ENCODE peak calls at places on chromosome 6, in seven cellular contexts. A is hepatocyte, L is endothelial cell, V is heart right ventricle, P is RWPE1, G is spleen, W is heart left ventricle. D is an unnamed sample.

GRCh38 chr6:111456208-111456607 is 26.8 kb downstream of the REV3L start:
- DNase-seq in A (no peak), L (no peak), V (no peak), P (no peak), G (no peak), W (no peak), D (no peak)

GRCh38 chr6:32529697-32530429 is at the start of gene HLA-DRB5:
- DNase-seq in A (no peak), L (no peak), V (no peak), P (no peak), G (peak), W (no peak), D (no peak)

GRCh38 chr6:87785229-87785862 is 83.3 kb upstream of the AKIRIN2 start:
- DNase-seq in A (no peak), L (no peak), V (no peak), P (no peak), G (no peak), W (no peak), D (no peak)

GRCh38 chr6:5175195-5175594 is 85.6 kb downstream of the LYRM4 start:
- DNase-seq in A (no peak), L (peak), V (no peak), P (no peak), G (no peak), W (no peak), D (no peak)

GRCh38 chr6:168469198-168469943 is 28.4 kb downstream of the SMOC2 start:
- DNase-seq in A (no peak), L (no peak), V (peak), P (no peak), G (no peak), W (peak), D (no peak)

GRCh38 chr6:135280375-135281136 is 99.4 kb downstream of the MYB start:
- DNase-seq in A (no peak), L (no peak), V (no peak), P (peak), G (no peak), W (no peak), D (no peak)

GRCh38 chr6:162973975-162974374 is 246.2 kb downstream of the PACRG start:
- DNase-seq in A (no peak), L (no peak), V (no peak), P (no peak), G (no peak), W (no peak), D (no peak)

GRCh38 chr6:40586800-40587201 is 363 bp downstream of the LRFN2 start:
- DNase-seq in A (no peak), L (peak), V (no peak), P (no peak), G (no peak), W (peak), D (no peak)

GRCh38 chr6:22886881-22887581 is 317.7 kb downstream of the HDGFL1 start:
- DNase-seq in A (no peak), L (no peak), V (no peak), P (no peak), G (no peak), W (no peak), D (peak)

GRCh38 chr6:19804362-19805145 is 32.6 kb upstream of the ID4 start:
- DNase-seq in A (peak), L (peak), V (peak), P (peak), G (peak), W (peak), D (peak)

GRCh38 chr6:28399370-28400121 is at the start of gene ZSCAN12:
- DNase-seq in A (peak), L (peak), V (peak), P (peak), G (peak), W (peak), D (peak)

GRCh38 chr6:121607716-121608115 is 172.3 kb downstream of the GJA1 start:
- DNase-seq in A (no peak), L (no peak), V (no peak), P (no peak), G (no peak), W (no peak), D (no peak)

GRCh38 chr6:4805553-4806307 is 29.5 kb downstream of the CDYL start:
- DNase-seq in A (peak), L (peak), V (peak), P (peak), G (no peak), W (no peak), D (peak)

GRCh38 chr6:135181333-135182119 is 418 bp downstream of the MYB start:
- DNase-seq in A (peak), L (peak), V (no peak), P (no peak), G (peak), W (peak), D (peak)

GRCh38 chr6:12749531-12750379 is 33.2 kb downstream of the PHACTR1 start:
- DNase-seq in A (no peak), L (peak), V (peak), P (no peak), G (no peak), W (no peak), D (no peak)

GRCh38 chr6:112100561-112100960 is 13.2 kb downstream of the FAM229B start:
- DNase-seq in A (no peak), L (no peak), V (no peak), P (no peak), G (no peak), W (no peak), D (no peak)

GRCh38 chr6:3227363-3228045 is at the start of gene TUBB2B:
- DNase-seq in A (peak), L (peak), V (peak), P (no peak), G (no peak), W (no peak), D (no peak)

GRCh38 chr6:34362176-34362575 is 30.3 kb downstream of the NUDT3 start:
- DNase-seq in A (no peak), L (no peak), V (no peak), P (no peak), G (no peak), W (no peak), D (no peak)

GRCh38 chr6:87199787-87200186 is 44.4 kb downstream of the ZNF292 start:
- DNase-seq in A (no peak), L (no peak), V (no peak), P (no peak), G (no peak), W (no peak), D (no peak)

GRCh38 chr6:12288844-12289654 is 1.1 kb upstream of the EDN1 start:
- DNase-seq in A (peak), L (peak), V (no peak), P (peak), G (no peak), W (no peak), D (peak)

GRCh38 chr6:7419065-7419464 is 29.5 kb downstream of the RIOK1 start:
- DNase-seq in A (no peak), L (no peak), V (no peak), P (no peak), G (no peak), W (no peak), D (no peak)

GRCh38 chr6:127630800-127631199 is 53.8 kb downstream of the C6orf58 start:
- DNase-seq in A (no peak), L (no peak), V (no peak), P (no peak), G (no peak), W (no peak), D (no peak)

GRCh38 chr6:157036245-157036681 is 259.1 kb downstream of the ARID1B start:
- DNase-seq in A (peak), L (no peak), V (no peak), P (peak), G (no peak), W (no peak), D (peak)

GRCh38 chr6:73209117-73209516 is 16.2 kb downstream of the KHDC1L start:
- DNase-seq in A (no peak), L (no peak), V (no peak), P (no peak), G (no peak), W (no peak), D (no peak)

GRCh38 chr6:140193269-140193668 is 818.8 kb upstream of the CITED2 start:
- DNase-seq in A (no peak), L (no peak), V (no peak), P (no peak), G (no peak), W (no peak), D (no peak)

GRCh38 chr6:2028457-2029038 is 216.9 kb downstream of the GMDS start:
- DNase-seq in A (no peak), L (no peak), V (no peak), P (no peak), G (no peak), W (no peak), D (no peak)

GRCh38 chr6:26092443-26092842 is 5.2 kb downstream of the HFE start:
- DNase-seq in A (no peak), L (no peak), V (no peak), P (no peak), G (no peak), W (no peak), D (no peak)
- TF ChIP-seq CTCF in A (no peak), L (no peak), V (no peak), P (no peak), G (no peak), W (no peak), D (no peak)

GRCh38 chr6:167279766-167280440 is 11.2 kb upstream of the UNC93A start:
- DNase-seq in A (no peak), L (no peak), V (no peak), P (no peak), G (no peak), W (no peak), D (no peak)
- TF ChIP-seq CTCF in A (no peak), L (no peak), V (no peak), P (no peak), G (no peak), W (no peak), D (no peak)

DNA sequence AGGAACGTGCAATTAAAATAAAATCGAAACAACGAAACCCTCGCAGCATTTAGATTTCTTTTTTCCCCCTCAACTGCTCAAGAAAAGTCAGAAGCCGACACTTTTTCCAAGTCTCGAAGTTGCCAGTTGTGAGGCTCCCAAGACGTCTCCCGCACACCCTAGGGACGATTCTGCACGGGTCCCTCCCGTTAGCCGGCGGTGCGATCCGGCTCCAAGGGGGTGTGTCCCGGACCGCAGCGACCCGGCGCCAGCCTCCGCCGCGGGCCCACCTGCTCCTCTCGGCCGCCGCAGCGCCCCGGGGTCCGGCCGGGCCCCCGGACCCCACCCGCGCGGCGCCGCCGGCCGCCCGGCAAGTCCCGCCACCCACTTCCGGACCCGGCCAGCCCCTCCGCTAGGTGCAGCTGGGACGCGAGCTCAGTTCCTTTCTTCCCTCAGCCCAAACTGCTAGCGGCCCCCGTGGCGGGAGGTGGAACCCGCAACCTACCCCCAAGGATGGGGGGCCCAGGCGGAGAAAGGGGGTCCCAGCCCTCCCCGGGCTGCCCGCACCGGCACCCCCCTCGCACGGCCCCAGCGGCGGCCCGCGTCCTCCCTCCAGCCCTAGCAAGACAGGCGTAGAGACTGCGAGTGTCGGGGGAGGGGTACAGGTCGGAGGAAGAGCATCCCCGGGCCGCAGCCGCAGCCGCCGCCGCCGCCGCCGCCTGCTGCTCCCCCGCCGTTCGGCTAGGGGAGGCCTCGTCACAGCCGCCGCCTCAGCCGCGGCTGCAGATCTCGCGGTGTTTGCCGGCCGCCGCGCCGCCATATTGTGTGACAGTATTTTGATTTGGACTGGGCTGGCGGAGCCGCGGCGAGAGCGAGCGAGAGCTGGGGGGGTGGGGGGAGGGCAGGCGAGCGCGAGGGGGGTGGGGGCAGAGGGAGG is 514 bp upstream of the TAB2 start:
- DNase-seq in A (peak), L (peak), V (peak), P (peak), G (peak), W (peak), D (peak)
- TF ChIP-seq CTCF in A (no peak), L (no peak), V (no peak), P (no peak), G (no peak), W (no peak), D (no peak)

GRCh38 chr6:144319193-144319592 is 34.1 kb downstream of the UTRN start:
- DNase-seq in A (no peak), L (no peak), V (no peak), P (no peak), G (no peak), W (no peak), D (no peak)

GRCh38 chr6:144316866-144317204 is 31.7 kb downstream of the UTRN start:
- DNase-seq in A (no peak), L (no peak), V (no peak), P (no peak), G (no peak), W (no peak), D (no peak)

GRCh38 chr6:144315226-144315980 is 30.3 kb downstream of the UTRN start:
- DNase-seq in A (no peak), L (no peak), V (no peak), P (no peak), G (no peak), W (no peak), D (no peak)

GRCh38 chr6:144315981-144316865 is 31.1 kb downstream of the UTRN start:
- DNase-seq in A (no peak), L (no peak), V (no peak), P (no peak), G (no peak), W (no peak), D (no peak)

DNA sequence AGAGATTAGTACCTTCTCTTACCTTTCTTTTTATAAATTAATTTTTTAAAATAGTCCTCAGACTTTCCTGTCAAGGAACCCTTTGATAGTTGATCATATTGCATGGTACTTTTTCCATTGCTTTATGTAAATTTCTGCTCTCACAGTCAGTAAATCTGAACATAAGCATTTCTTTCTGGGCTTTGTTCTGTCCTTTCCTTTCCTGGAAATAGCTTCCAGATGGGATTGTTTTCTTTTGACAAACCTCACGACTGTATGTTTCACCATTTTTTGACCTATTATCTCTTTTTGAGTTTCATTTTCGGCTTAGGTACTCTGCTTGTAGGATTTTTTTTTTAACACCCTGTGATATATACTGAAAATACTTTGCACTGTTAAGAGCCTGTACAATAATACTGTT is 32.6 kb downstream of the UTRN start:
- DNase-seq in A (no peak), L (no peak), V (no peak), P (no peak), G (no peak), W (no peak), D (no peak)
- TF ChIP-seq CTCF in A (no peak), L (no peak), V (no peak), P (no peak), G (no peak), W (no peak), D (no peak)

GRCh38 chr6:76792394-76792793 is 670.9 kb downstream of the HTR1B start:
- DNase-seq in A (no peak), L (no peak), V (no peak), P (no peak), G (no peak), W (no peak), D (peak)
- TF ChIP-seq CTCF in A (no peak), L (no peak), V (no peak), P (no peak), G (no peak), W (no peak), D (no peak)

GRCh38 chr6:93350774-93351173 is 68.6 kb downstream of the EPHA7 start:
- DNase-seq in A (no peak), L (no peak), V (no peak), P (no peak), G (no peak), W (no peak), D (no peak)

GRCh38 chr6:93358435-93358834 is 60.9 kb downstream of the EPHA7 start:
- DNase-seq in A (no peak), L (no peak), V (no peak), P (no peak), G (no peak), W (no peak), D (no peak)

GRCh38 chr6:93351222-93351621 is 68.1 kb downstream of the EPHA7 start:
- DNase-seq in A (no peak), L (no peak), V (no peak), P (no peak), G (no peak), W (no peak), D (no peak)

DNA sequence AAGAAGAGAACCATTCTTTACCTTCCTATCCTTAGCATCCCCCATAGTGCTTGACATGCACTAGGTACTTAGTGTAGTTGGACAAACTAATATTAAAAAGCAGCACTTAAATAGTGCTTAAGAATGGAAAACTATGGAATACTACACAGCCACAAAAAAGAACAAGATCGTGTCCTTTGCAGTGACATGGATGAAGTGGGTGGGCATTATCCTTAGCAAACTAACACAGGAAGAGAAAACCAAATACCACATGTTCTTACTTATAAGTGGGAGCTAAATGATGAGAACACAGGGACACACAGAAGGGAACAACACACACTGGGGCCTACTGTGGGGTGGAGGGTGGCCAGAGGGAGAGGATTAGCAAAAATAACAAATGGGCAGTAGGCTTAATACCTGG is 66.8 kb downstream of the EPHA7 start:
- DNase-seq in A (no peak), L (no peak), V (no peak), P (no peak), G (no peak), W (no peak), D (no peak)
- TF ChIP-seq CTCF in A (no peak), L (no peak), V (no peak), P (no peak), G (no peak), W (no peak), D (no peak)

DNA sequence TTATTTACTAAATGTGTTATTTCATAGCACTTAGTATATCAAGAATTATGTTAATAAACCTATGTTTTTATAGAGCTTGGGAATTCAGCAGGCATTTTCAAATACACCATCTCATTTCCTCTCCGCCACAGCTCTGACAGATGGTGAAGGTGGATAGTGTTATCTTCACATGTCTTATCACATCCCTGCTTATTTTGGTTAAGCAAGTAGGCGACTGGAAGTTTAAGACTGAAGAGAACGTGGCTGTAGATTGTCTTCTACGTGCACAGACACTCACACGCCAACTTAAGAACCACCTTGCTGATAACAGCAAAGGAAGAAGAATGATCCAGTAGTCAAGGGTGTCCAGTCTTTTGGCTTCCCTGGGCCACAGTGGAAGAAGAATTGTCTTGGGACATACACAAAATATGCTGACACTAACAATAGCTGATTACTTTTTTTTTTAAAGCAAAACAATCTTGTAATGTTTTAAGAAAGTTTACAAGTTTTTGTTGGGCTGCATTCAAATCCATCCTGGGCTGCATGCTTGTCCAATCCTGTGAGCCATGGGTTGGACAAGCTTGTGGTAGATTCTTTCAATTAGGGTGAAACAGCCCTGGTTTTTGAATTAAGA is 43.3 kb upstream of the SCGN start:
- DNase-seq in A (no peak), L (no peak), V (no peak), P (no peak), G (no peak), W (no peak), D (no peak)
- TF ChIP-seq CTCF in A (no peak), L (no peak), V (no peak), P (no peak), G (no peak), W (no peak), D (no peak)

DNA sequence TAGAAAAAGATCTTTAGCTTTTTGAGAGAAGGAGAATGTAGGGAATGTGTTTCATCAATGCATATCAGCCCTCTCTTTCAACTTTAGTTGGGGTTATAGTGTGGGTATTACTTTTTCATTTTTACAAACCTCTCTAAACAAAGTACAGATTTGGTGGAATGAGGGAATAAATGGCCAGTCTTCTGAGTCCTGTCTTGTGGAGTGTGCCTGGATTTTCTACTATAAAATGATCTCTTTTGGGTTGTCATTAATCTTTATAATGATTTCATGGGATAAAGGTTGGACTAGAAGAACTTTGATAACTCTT is 209.3 kb downstream of the RNF144B start:
- DNase-seq in A (no peak), L (no peak), V (no peak), P (no peak), G (no peak), W (no peak), D (no peak)
- TF ChIP-seq CTCF in A (no peak), L (peak), V (no peak), P (peak), G (no peak), W (peak), D (no peak)